ENCODE peak calls at places on chromosome 6, in seven cellular contexts. E, W, M, A, R, B and Z are unnamed samples.

GRCh38 chr6:46642928-46643751 is 9.5 kb downstream of the CYP39A1 start:
- DNase-seq in R (no peak), E (no peak), W (no peak), B (peak), A (no peak), M (no peak), Z (no peak)

GRCh38 chr6:147173140-147173539 is 31.1 kb upstream of the STXBP5 start:
- DNase-seq in W (no peak), B (no peak), R (no peak), M (no peak), E (no peak), A (no peak), Z (no peak)

GRCh38 chr6:138443979-138444378 is 40.0 kb downstream of the HEBP2 start:
- DNase-seq in B (no peak), A (no peak), M (no peak), W (no peak), E (no peak), R (no peak), Z (no peak)

GRCh38 chr6:131000544-131000943 is 62.5 kb downstream of the EPB41L2 start:
- DNase-seq in E (no peak), B (no peak), R (no peak), M (no peak), A (no peak), W (no peak), Z (peak)

GRCh38 chr6:127328043-127328442 is 15.4 kb downstream of the ECHDC1 start:
- DNase-seq in R (no peak), W (no peak), B (no peak), M (no peak), E (peak), A (no peak), Z (no peak)

GRCh38 chr6:18493421-18493891 is 106.3 kb downstream of the RNF144B start:
- DNase-seq in W (no peak), B (no peak), M (no peak), A (no peak), E (no peak), R (no peak), Z (peak)

GRCh38 chr6:138844203-138844602 is 48.3 kb downstream of the ECT2L start:
- DNase-seq in B (no peak), E (peak), A (no peak), W (no peak), M (no peak), R (no peak), Z (no peak)

GRCh38 chr6:149909701-149910470 is 12.0 kb upstream of the RAET1E start:
- DNase-seq in R (no peak), W (no peak), B (no peak), M (no peak), E (no peak), A (no peak), Z (no peak)

GRCh38 chr6:142903806-142904205 is 41.2 kb downstream of the HIVEP2 start:
- DNase-seq in R (no peak), B (no peak), A (peak), E (peak), M (no peak), W (no peak), Z (no peak)

GRCh38 chr6:88048556-88048955 is 915 bp downstream of the SPACA1 start:
- DNase-seq in E (no peak), R (no peak), W (no peak), B (no peak), M (no peak), A (no peak), Z (no peak)

GRCh38 chr6:41181566-41181965 is 18.6 kb upstream of the TREM2 start:
- DNase-seq in R (no peak), M (no peak), B (no peak), E (no peak), A (no peak), W (no peak), Z (no peak)

GRCh38 chr6:43491750-43492661 is 14.6 kb downstream of the TJAP1 start:
- DNase-seq in B (no peak), R (no peak), M (no peak), W (no peak), A (no peak), E (peak), Z (no peak)

GRCh38 chr6:76810286-76810685 is 653.0 kb downstream of the HTR1B start:
- DNase-seq in A (no peak), R (no peak), W (no peak), B (no peak), E (no peak), M (no peak), Z (no peak)

GRCh38 chr6:136035378-136036070 is 184.0 kb downstream of the PDE7B start:
- DNase-seq in M (no peak), B (peak), A (peak), W (no peak), R (no peak), E (peak), Z (no peak)

GRCh38 chr6:156840606-156841005 is 63.4 kb downstream of the ARID1B start:
- DNase-seq in M (no peak), E (no peak), R (no peak), A (no peak), W (no peak), B (no peak), Z (no peak)

GRCh38 chr6:87724994-87725811 is 23.2 kb upstream of the AKIRIN2 start:
- DNase-seq in W (no peak), B (no peak), M (no peak), R (no peak), A (no peak), E (no peak), Z (no peak)

GRCh38 chr6:52392944-52393343 is 27.2 kb upstream of the EFHC1 start:
- DNase-seq in R (no peak), A (peak), M (no peak), E (peak), W (no peak), B (peak), Z (no peak)

GRCh38 chr6:41578714-41579610 is 32.8 kb downstream of the FOXP4 start:
- DNase-seq in E (peak), R (no peak), W (peak), A (peak), B (no peak), M (peak), Z (peak)

GRCh38 chr6:124462746-124463145 is 499.5 kb upstream of the RNF217 start:
- DNase-seq in E (no peak), B (no peak), A (no peak), R (no peak), W (no peak), M (no peak), Z (no peak)

GRCh38 chr6:18022398-18023231 is 35.2 kb upstream of the KIF13A start:
- DNase-seq in E (peak), A (no peak), B (peak), R (peak), M (peak), W (peak), Z (peak)

GRCh38 chr6:144599615-144600014 is 314.5 kb downstream of the UTRN start:
- DNase-seq in B (no peak), A (no peak), M (no peak), W (no peak), R (no peak), E (no peak), Z (no peak)

GRCh38 chr6:73203098-73203497 is 22.2 kb downstream of the KHDC1L start:
- DNase-seq in B (peak), M (no peak), R (no peak), A (peak), W (no peak), E (peak), Z (no peak)

GRCh38 chr6:121549741-121550140 is 114.3 kb downstream of the GJA1 start:
- DNase-seq in W (no peak), R (no peak), A (peak), M (no peak), E (peak), B (peak), Z (no peak)

GRCh38 chr6:113221850-113222249 is 635.3 kb upstream of the MARCKS start:
- DNase-seq in R (no peak), A (no peak), B (no peak), E (no peak), M (no peak), W (peak), Z (peak)

GRCh38 chr6:70604254-70604653 is 37.5 kb downstream of the SDHAF4 start:
- DNase-seq in A (no peak), R (no peak), E (no peak), M (no peak), B (no peak), W (no peak), Z (no peak)

GRCh38 chr6:28720357-28721231 is 194.9 kb downstream of the GPX5 start:
- DNase-seq in R (no peak), M (no peak), B (no peak), A (no peak), E (no peak), W (peak), Z (no peak)
- H3K4me2 ChIP-seq in R (peak), M (no peak), B (no peak), A (no peak), E (no peak), W (peak), Z (no peak)

GRCh38 chr6:8574749-8575468 is 139.6 kb upstream of the SLC35B3 start:
- DNase-seq in R (no peak), M (no peak), B (no peak), E (no peak), W (no peak), A (no peak), Z (no peak)
- H2AK5ac ChIP-seq in R (no peak), M (no peak), B (no peak), E (no peak), W (no peak), A (no peak), Z (no peak)

GRCh38 chr6:133893324-133893692 is 4.4 kb downstream of the TCF21 start:
- DNase-seq in W (no peak), B (no peak), A (no peak), E (no peak), R (no peak), M (no peak), Z (no peak)

GRCh38 chr6:133890941-133891813 is 2.3 kb downstream of the TCF21 start:
- DNase-seq in B (no peak), W (peak), A (peak), R (no peak), E (peak), M (peak), Z (peak)

GRCh38 chr6:133894369-133894768 is 5.5 kb downstream of the TCF21 start:
- DNase-seq in A (no peak), B (no peak), M (no peak), W (no peak), R (no peak), E (no peak), Z (no peak)

GRCh38 chr6:133891814-133892443 is 3.0 kb downstream of the TCF21 start:
- DNase-seq in M (no peak), B (no peak), E (no peak), W (no peak), A (no peak), R (no peak), Z (no peak)

DNA sequence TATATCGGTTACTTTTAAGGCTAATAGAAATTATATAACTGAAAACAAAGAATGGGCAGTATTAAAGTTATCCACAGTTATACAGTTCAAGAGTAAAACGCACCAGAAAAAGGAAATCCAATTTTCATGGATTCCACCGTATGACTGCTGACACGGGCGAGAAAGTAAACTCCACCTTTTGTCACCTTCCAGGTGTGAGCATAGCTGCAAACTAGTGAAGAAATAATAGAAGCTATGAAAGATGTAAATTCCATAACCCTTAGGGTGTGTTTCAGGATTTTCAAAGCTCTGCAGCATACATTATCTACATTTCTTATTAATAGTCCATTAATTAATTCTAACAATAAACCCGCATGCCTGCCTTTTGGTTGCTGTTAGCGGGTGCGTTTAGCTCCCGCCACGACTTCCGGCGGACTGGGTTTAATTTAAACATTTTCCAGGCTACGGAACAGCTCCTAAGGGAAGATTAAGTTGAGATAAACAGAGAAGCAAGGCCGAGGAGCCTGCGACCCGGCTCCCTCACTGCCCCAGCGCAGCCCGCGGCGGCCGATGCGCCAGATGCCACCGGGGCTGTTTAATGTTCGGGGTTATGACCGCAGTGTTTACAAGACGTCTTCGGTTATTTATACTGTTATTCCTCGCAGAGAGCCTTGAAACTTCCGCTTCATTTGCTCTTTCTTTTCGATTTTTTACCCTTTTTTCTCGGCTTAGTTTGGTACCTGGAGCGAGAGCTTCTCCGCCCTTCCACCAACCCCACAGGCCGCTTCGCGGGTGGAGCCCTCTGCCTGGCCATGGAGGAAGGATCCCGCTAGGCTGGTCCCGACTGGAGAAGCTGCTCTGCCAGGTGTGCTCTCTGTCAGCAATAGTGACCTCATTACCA is 3.8 kb downstream of the TCF21 start:
- DNase-seq in B (no peak), A (peak), E (peak), W (peak), M (no peak), R (no peak), Z (peak)
- H3K4me2 ChIP-seq in B (peak), A (peak), E (peak), W (peak), M (no peak), R (peak), Z (peak)

DNA sequence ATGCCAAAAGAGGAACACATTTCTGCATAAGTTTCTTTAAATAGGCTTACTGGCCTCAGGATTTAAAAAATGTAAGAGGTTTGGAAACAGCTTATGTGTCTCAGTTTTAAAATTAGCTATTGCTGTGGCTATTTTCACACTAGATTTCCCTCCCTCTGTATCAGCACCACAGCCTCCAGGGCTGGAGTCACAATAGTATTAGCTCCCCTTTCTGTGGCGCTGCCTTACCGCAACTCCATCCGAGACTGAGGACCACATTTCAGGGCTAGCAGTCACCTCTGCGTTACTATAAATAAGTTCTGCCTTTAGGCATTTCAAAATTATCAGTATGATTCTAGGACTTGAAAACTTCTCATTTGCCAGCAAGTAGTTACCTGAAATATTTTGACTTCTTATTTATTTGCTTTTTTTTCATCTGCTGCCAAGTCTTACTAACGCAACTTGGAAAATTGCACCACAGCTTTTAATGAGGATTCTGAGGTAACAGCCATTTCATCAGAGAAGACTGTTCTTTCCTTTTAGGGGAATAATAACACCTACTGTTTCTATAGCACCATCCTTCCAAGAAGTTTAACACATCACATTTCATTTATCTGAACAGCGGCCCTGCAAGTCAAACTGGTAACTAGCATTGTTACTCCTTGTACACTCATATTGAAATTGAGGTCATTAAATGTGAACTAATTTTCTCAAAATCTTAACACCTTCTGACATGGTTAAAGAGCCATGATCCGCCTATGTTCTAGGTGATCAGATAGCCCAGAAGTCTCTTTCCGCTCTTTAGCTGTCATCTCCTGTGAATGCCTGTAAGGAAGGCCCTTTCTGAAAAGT is 105.9 kb downstream of the GJA10 start:
- DNase-seq in W (no peak), M (no peak), R (no peak), B (no peak), E (no peak), A (no peak), Z (no peak)
- H2AK5ac ChIP-seq in W (no peak), M (no peak), R (no peak), B (no peak), E (no peak), A (no peak), Z (no peak)

GRCh38 chr6:57173886-57174510 is 1.9 kb downstream of the BAG2 start:
- DNase-seq in M (no peak), B (peak), A (peak), E (peak), R (no peak), W (peak), Z (peak)
- H3K4me2 ChIP-seq in M (no peak), B (peak), A (peak), E (peak), R (peak), W (peak), Z (peak)

GRCh38 chr6:82068721-82069120 is 178.8 kb downstream of the IBTK start:
- DNase-seq in R (no peak), E (no peak), W (no peak), A (no peak), M (no peak), B (no peak), Z (no peak)

GRCh38 chr6:82073484-82073883 is 174.1 kb downstream of the IBTK start:
- DNase-seq in R (no peak), W (no peak), A (no peak), E (no peak), B (no peak), M (no peak), Z (peak)

GRCh38 chr6:82072113-82072512 is 175.4 kb downstream of the IBTK start:
- DNase-seq in A (no peak), W (no peak), B (no peak), E (peak), M (no peak), R (no peak), Z (no peak)

GRCh38 chr6:82076855-82077254 is 170.7 kb downstream of the IBTK start:
- DNase-seq in E (no peak), M (no peak), B (no peak), A (no peak), W (no peak), R (no peak), Z (no peak)

DNA sequence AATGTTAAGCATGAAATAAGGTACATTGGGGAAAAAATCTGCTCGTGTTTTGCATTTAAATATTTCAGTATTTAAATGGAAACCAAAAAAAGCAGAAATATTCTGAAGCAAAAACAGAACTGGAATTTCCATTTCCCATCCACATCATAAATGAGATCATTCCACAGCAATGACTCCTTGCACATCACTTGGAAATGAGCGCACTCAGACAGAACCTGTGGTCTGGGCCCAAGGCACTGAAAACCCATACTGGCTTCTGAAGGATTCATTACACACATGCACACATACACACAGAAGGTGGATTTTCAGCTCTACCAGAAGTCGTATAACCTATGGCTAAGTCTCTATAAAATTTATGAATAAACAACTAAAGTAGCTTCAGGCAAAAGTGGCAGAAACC is 174.8 kb downstream of the IBTK start:
- DNase-seq in R (no peak), W (no peak), A (peak), B (peak), M (no peak), E (peak), Z (no peak)
- H2AK5ac ChIP-seq in R (no peak), W (no peak), A (no peak), B (no peak), M (no peak), E (no peak), Z (no peak)

GRCh38 chr6:56072856-56073255 is 174.5 kb downstream of the COL21A1 start:
- DNase-seq in W (no peak), A (peak), B (no peak), M (no peak), E (no peak), R (no peak), Z (no peak)
- H3K4me2 ChIP-seq in W (no peak), A (no peak), B (no peak), M (no peak), E (no peak), R (no peak), Z (no peak)

GRCh38 chr6:166566026-166567011 is 20.2 kb downstream of the RAMACL start:
- DNase-seq in M (no peak), R (no peak), A (no peak), B (no peak), E (no peak), W (no peak), Z (no peak)
- H2AK5ac ChIP-seq in M (peak), R (no peak), A (peak), B (no peak), E (peak), W (no peak), Z (no peak)

GRCh38 chr6:15490242-15491100 is 172.4 kb downstream of the DTNBP1 start:
- DNase-seq in R (no peak), E (no peak), A (no peak), B (no peak), M (no peak), W (peak), Z (no peak)

GRCh38 chr6:15493437-15494168 is 169.2 kb downstream of the DTNBP1 start:
- DNase-seq in R (no peak), M (no peak), A (peak), E (peak), W (peak), B (no peak), Z (peak)

GRCh38 chr6:15491255-15491985 is 171.4 kb downstream of the DTNBP1 start:
- DNase-seq in W (peak), E (peak), M (peak), R (no peak), B (peak), A (peak), Z (peak)

GRCh38 chr6:15489563-15489962 is 173.3 kb downstream of the DTNBP1 start:
- DNase-seq in W (peak), R (no peak), E (no peak), A (no peak), M (no peak), B (no peak), Z (no peak)

DNA sequence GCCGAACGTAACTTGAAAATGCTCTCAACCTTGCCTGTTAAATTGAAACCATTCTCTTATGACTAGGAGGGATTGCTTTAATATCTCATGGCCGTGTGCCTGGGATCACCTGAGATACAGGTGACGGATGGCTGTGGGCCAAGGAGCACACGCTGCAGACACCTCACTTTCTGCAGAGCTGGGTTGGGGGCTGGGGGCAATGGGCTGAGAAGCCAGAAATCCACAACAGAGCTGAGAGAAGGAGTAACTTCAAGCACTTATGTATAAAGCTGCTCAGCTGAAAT is 170.9 kb downstream of the DTNBP1 start:
- DNase-seq in A (no peak), B (no peak), R (no peak), E (no peak), W (no peak), M (no peak), Z (no peak)
- H3K4me2 ChIP-seq in A (no peak), B (no peak), R (no peak), E (no peak), W (no peak), M (no peak), Z (no peak)

DNA sequence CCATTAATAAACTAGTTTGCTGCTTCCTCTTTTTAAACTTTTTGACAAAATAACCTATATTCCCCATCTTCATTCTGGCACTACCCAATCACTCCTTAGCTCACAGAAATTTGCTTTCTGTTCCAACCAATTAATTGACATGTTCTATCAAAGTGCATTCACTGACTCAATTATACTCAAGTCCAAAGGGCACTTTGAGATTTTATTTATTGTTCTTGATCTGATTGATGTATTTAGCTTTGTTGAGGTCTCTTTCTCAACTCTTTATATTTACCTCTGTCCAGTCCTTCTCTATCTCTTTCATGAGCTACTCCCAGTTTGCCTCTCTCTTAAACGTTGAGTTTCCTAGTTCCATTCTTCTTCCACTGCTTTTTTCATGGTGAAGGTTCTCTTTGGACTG is 104.4 kb upstream of the TENT5A start:
- DNase-seq in W (no peak), R (no peak), M (no peak), E (no peak), A (no peak), B (no peak), Z (no peak)
- H2AK5ac ChIP-seq in W (no peak), R (no peak), M (no peak), E (no peak), A (no peak), B (no peak), Z (no peak)